ENCODE peak calls at places on chromosomes 7 and 10, in eight cellular contexts. G, Z, L, I, U, W, O and N are unnamed samples.

GRCh38 chr7:80614911-80615310 is 23.5 kb upstream of the CD36 start:
- DNase-seq in G (no peak), Z (peak; percentile 71), L (peak; percentile 77), I (no peak), U (peak; percentile 81), W (no peak), O (no peak), N (no peak)

GRCh38 chr7:96521068-96521629 is 188.5 kb downstream of the SEM1 start:
- DNase-seq in G (no peak), Z (no peak), L (no peak), I (no peak), U (no peak), W (no peak), O (no peak), N (no peak)

GRCh38 chr10:13890233-13890616 is 303.5 kb downstream of the PRPF18 start:
- DNase-seq in G (no peak), Z (no peak), L (no peak), I (no peak), U (no peak), W (no peak), O (no peak), N (no peak)

GRCh38 chr10:89745903-89746302 is 44.5 kb downstream of the KIF20B start:
- DNase-seq in G (no peak), Z (no peak), L (no peak), I (no peak), U (no peak), W (no peak), O (no peak), N (no peak)

GRCh38 chr10:110207805-110208613 is 604 bp downstream of the MXI1 start:
- DNase-seq in G (peak; percentile 81), Z (no peak), L (no peak), I (peak; percentile 65), U (no peak), W (no peak), O (peak; percentile 40), N (no peak)

GRCh38 chr7:78412216-78412858 is 613.8 kb downstream of the PHTF2 start:
- DNase-seq in G (no peak), Z (no peak), L (peak; percentile 14), I (no peak), U (no peak), W (no peak), O (no peak), N (no peak)

GRCh38 chr7:108529341-108529740 is 3.4 kb upstream of the PNPLA8 start:
- DNase-seq in G (peak; percentile 43), Z (no peak), L (no peak), I (no peak), U (no peak), W (no peak), O (no peak), N (no peak)

GRCh38 chr7:112938895-112939588 is 147.6 kb downstream of the GPR85 start:
- DNase-seq in G (peak; percentile 86), Z (no peak), L (peak; percentile 31), I (peak; percentile 32), U (no peak), W (no peak), O (no peak), N (no peak)

GRCh38 chr7:159151231-159151630 is 6.6 kb upstream of the VIPR2 start:
- DNase-seq in G (no peak), Z (no peak), L (no peak), I (no peak), U (no peak), W (no peak), O (no peak), N (no peak)

GRCh38 chr10:44326474-44327030 is 58.3 kb downstream of the CXCL12 start:
- DNase-seq in G (no peak), Z (no peak), L (no peak), I (no peak), U (no peak), W (no peak), O (no peak), N (no peak)

GRCh38 chr7:112500619-112501018 is 19.8 kb downstream of the LSMEM1 start:
- DNase-seq in G (no peak), Z (no peak), L (peak; percentile 42), I (no peak), U (no peak), W (no peak), O (no peak), N (no peak)

GRCh38 chr10:4947635-4948596 is 15.3 kb upstream of the AKR1C1 start:
- DNase-seq in G (no peak), Z (peak; percentile 90), L (peak; percentile 98), I (no peak), U (peak; percentile 88), W (no peak), O (no peak), N (peak; percentile 80)

GRCh38 chr7:42692609-42693008 is 219.3 kb downstream of the C7orf25 start:
- DNase-seq in G (no peak), Z (peak; percentile 2), L (peak; percentile 32), I (no peak), U (no peak), W (no peak), O (no peak), N (peak; percentile 31)

GRCh38 chr10:81872206-81872605 is 2.8 kb upstream of the NRG3 start:
- DNase-seq in G (no peak), Z (no peak), L (no peak), I (no peak), U (no peak), W (no peak), O (no peak), N (no peak)

GRCh38 chr7:106071999-106072714 is 40.0 kb downstream of the SYPL1 start:
- DNase-seq in G (no peak), Z (no peak), L (no peak), I (no peak), U (no peak), W (no peak), O (no peak), N (no peak)

GRCh38 chr10:122590158-122590557 is 29.6 kb downstream of the DMBT1 start:
- DNase-seq in G (no peak), Z (no peak), L (no peak), I (no peak), U (no peak), W (no peak), O (no peak), N (no peak)

GRCh38 chr10:11010582-11010981 is 7.1 kb upstream of the CELF2 start:
- DNase-seq in G (no peak), Z (no peak), L (no peak), I (no peak), U (no peak), W (no peak), O (no peak), N (no peak)

GRCh38 chr10:11012476-11012875 is 5.2 kb upstream of the CELF2 start:
- DNase-seq in G (no peak), Z (no peak), L (no peak), I (no peak), U (no peak), W (no peak), O (no peak), N (no peak)

GRCh38 chr10:11012880-11013279 is 4.8 kb upstream of the CELF2 start:
- DNase-seq in G (no peak), Z (no peak), L (no peak), I (no peak), U (no peak), W (no peak), O (no peak), N (no peak)

GRCh38 chr10:11011436-11011835 is 6.2 kb upstream of the CELF2 start:
- DNase-seq in G (no peak), Z (no peak), L (no peak), I (no peak), U (no peak), W (no peak), O (no peak), N (no peak)

DNA sequence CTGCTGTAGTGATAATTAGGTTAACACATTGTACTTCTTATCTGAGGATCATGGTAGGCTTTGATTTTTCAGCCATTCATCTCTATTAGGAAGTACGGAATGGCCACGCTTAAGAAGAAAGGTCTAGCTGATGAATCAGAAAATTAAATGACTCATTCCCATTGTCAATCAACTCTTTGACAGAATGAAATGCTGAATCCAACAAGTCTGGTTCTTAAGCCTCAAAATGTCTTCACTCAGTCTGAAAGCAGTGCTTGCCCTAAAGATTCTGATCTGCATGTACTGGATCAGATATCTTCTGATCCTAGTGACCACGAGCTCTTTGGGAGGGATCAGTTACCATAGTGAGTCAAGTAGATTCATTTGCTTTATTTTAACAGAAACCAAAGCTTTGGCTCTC is 5.7 kb upstream of the CELF2 start:
- DNase-seq in G (no peak), Z (no peak), L (no peak), I (no peak), U (no peak), W (no peak), O (no peak), N (no peak)
- H3K4me3 ChIP-seq in G (no peak overlapping the region), Z (no peak overlapping the region), L (no peak overlapping the region), I (no peak overlapping the region), U (no peak overlapping the region), W (no peak overlapping the region), O (no peak overlapping the region), N (no peak overlapping the region)

GRCh38 chr10:118734477-118734876 is 20.3 kb downstream of the CACUL1 start:
- DNase-seq in G (no peak), Z (no peak), L (peak; percentile 22), I (no peak), U (no peak), W (no peak), O (no peak), N (no peak)
- TF ChIP-seq CTCF in G (peak; percentile 32), Z (peak; percentile 34), L (peak; percentile 33), I (no peak), U (peak; percentile 28), W (peak; percentile 58), O (peak; percentile 18), N (peak; percentile 12)

DNA sequence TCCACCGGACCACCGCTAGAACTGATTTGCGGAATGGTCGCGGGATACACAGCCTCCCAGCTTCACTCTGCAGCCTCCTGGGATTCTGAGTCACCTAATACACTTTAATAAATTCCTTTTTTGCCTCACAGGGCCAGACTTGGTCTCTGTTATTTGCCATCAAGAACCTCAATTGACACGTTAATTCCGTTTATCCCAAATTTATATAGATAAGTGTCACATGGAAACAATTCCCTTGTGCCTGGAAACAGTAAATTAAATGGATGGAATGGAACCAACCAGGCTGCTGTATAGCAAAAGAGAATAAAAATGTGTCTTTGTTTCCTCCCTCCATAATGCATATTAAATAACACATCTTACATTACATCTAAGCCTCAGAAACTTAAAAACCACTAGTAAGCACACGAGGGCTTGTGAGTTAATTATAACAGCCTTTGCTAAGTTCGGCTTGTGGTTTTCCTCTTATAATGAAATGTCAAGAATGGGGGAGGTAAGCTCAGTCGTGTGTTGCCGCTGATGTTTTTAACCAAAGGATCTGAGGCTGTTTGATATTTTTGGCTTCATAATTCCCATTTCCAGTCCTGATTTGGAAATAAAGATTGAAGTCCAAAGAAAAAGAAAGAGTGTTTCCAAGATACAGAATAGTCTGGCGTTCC is 52.1 kb downstream of the ADRB1 start:
- DNase-seq in G (no peak), Z (no peak), L (no peak), I (no peak), U (no peak), W (no peak), O (no peak), N (no peak)
- H3K4me3 ChIP-seq in G (no peak overlapping the region), Z (no peak overlapping the region), L (no peak overlapping the region), I (no peak overlapping the region), U (no peak overlapping the region), W (no peak overlapping the region), O (no peak overlapping the region), N (no peak overlapping the region)

GRCh38 chr10:103781329-103782061 is 73.9 kb downstream of the SH3PXD2A start:
- DNase-seq in G (peak; percentile 33), Z (peak; percentile 96), L (peak; percentile 94), I (peak; percentile 61), U (peak; percentile 99), W (peak; percentile 20), O (no peak), N (peak; percentile 91)
- TF ChIP-seq CTCF in G (peak; percentile 33), Z (peak; percentile 65), L (peak; percentile 60), I (peak; percentile 13), U (peak; percentile 68), W (no peak), O (peak; percentile 41), N (peak; percentile 37)